ENCODE peak calls at places on chromosome 13, in four cellular contexts. Y, T, U and G are unnamed samples.

GRCh38 chr13:50268500-50268899 is 253.3 kb downstream of the KCNRG start:
- DNase-seq in Y (no peak), T (no peak), U (no peak), G (no peak)

GRCh38 chr13:114077121-114077937 is 55.1 kb downstream of the RASA3 start:
- DNase-seq in Y (no peak), T (no peak), U (no peak), G (no peak)

GRCh38 chr13:49651775-49652690 is 23.7 kb downstream of the ARL11 start:
- DNase-seq in Y (no peak), T (no peak), U (no peak), G (no peak)

GRCh38 chr13:34372581-34372980 is 554.6 kb downstream of the RFC3 start:
- DNase-seq in Y (no peak), T (no peak), U (no peak), G (no peak)

GRCh38 chr13:44267966-44268365 is 105.7 kb upstream of the SERP2 start:
- DNase-seq in Y (no peak), T (no peak), U (no peak), G (no peak)

GRCh38 chr13:99658266-99658991 is 157.2 kb downstream of the TM9SF2 start:
- DNase-seq in Y (peak), T (peak), U (peak), G (no peak)

GRCh38 chr13:53012707-53013106 is 15.9 kb upstream of the OLFM4 start:
- DNase-seq in Y (no peak), T (no peak), U (no peak), G (no peak)

GRCh38 chr13:63435668-63436275 is 2020.1 kb upstream of the PCDH20 start:
- DNase-seq in Y (no peak), T (peak), U (no peak), G (no peak)

GRCh38 chr13:84672616-84673015 is 790.3 kb upstream of the SLITRK1 start:
- DNase-seq in Y (no peak), T (no peak), U (no peak), G (no peak)

GRCh38 chr13:73201601-73202000 is 142.8 kb downstream of the KLF5 start:
- DNase-seq in Y (no peak), T (no peak), U (no peak), G (no peak)

GRCh38 chr13:55516610-55517009 is 1624.1 kb upstream of the PRR20A start:
- DNase-seq in Y (no peak), T (no peak), U (no peak), G (no peak)

GRCh38 chr13:105979586-105979985 is 555.9 kb downstream of the EFNB2 start:
- DNase-seq in Y (no peak), T (no peak), U (no peak), G (no peak)

GRCh38 chr13:35648109-35648508 is 171.6 kb upstream of the MAB21L1 start:
- DNase-seq in Y (no peak), T (no peak), U (no peak), G (no peak)

GRCh38 chr13:48159436-48160225 is 64.7 kb upstream of the MED4 start:
- DNase-seq in Y (no peak), T (no peak), U (no peak), G (no peak)

GRCh38 chr13:46142692-46143238 is 37.9 kb upstream of the CPB2 start:
- DNase-seq in Y (no peak), T (no peak), U (no peak), G (no peak)

GRCh38 chr13:113489171-113489548 is 1.4 kb downstream of the DCUN1D2 start:
- DNase-seq in Y (no peak), T (no peak), U (no peak), G (no peak)

GRCh38 chr13:67390462-67391093 is 160.4 kb upstream of the PCDH9 start:
- DNase-seq in Y (no peak), T (peak), U (no peak), G (no peak)

GRCh38 chr13:45782327-45783045 is 69.1 kb downstream of the SIAH3 start:
- DNase-seq in Y (no peak), T (no peak), U (no peak), G (no peak)

GRCh38 chr13:40483601-40484000 is 182.8 kb downstream of the FOXO1 start:
- DNase-seq in Y (no peak), T (no peak), U (no peak), G (no peak)

GRCh38 chr13:25141042-25141441 is 31.0 kb downstream of the AMER2 start:
- DNase-seq in Y (no peak), T (no peak), U (no peak), G (no peak)

GRCh38 chr13:25683662-25684370 is 312.0 kb downstream of the ATP8A2 start:
- DNase-seq in Y (no peak), T (no peak), U (no peak), G (no peak)

GRCh38 chr13:50033696-50034095 is 18.5 kb downstream of the KCNRG start:
- DNase-seq in Y (no peak), T (peak), U (no peak), G (no peak)

GRCh38 chr13:33637978-33638743 is 179.8 kb upstream of the RFC3 start:
- DNase-seq in Y (no peak), T (peak), U (no peak), G (no peak)

GRCh38 chr13:98972627-98973026 is 5.2 kb downstream of the DOCK9 start:
- DNase-seq in Y (no peak), T (peak), U (no peak), G (no peak)

GRCh38 chr13:113005076-113005865 is 36.3 kb downstream of the MCF2L start:
- DNase-seq in Y (no peak), T (no peak), U (no peak), G (no peak)